ENCODE peak calls at places on chromosomes 3 and 15, in five cellular contexts. X is stomach, M is hepatocyte, H is lung, U is thoracic aorta. S is an unnamed sample. For H3K27me3, H3K36me3 and H3K4me1, the result is how much of the 10 kb centered on the place peaks cover.

GRCh38 chr15:80573614-80574013 is 121.5 kb upstream of the ABHD17C start:
- DNase-seq in M (no peak), H (no peak), X (no peak), U (no peak), S (no peak)

GRCh38 chr3:13874891-13875290 is 5.0 kb downstream of the WNT7A start:
- DNase-seq in X (no peak), U (no peak), H (no peak), M (no peak), S (no peak)

GRCh38 chr3:37154668-37155319 is 19.6 kb downstream of the LRRFIP2 start:
- DNase-seq in X (no peak), M (no peak), U (no peak), H (no peak), S (no peak)

GRCh38 chr3:187014417-187014864 is 84.1 kb downstream of the ST6GAL1 start:
- DNase-seq in M (no peak), U (no peak), X (no peak), H (no peak), S (no peak)

GRCh38 chr3:114272271-114272670 is 21.6 kb upstream of the TIGIT start:
- DNase-seq in H (no peak), M (no peak), X (no peak), U (no peak), S (no peak)

GRCh38 chr3:148903022-148903442 is 37.9 kb downstream of the CPA3 start:
- DNase-seq in X (no peak), U (no peak), M (no peak), H (no peak), S (no peak)

GRCh38 chr3:45536316-45536715 is 58.2 kb upstream of the LIMD1 start:
- DNase-seq in M (no peak), X (no peak), H (no peak), U (no peak), S (no peak)

GRCh38 chr15:64009798-64010241 is 36.5 kb downstream of the DAPK2 start:
- DNase-seq in U (no peak), X (no peak), H (no peak), M (no peak), S (no peak)

GRCh38 chr3:156233875-156234274 is 113.5 kb downstream of the KCNAB1 start:
- DNase-seq in M (no peak), H (no peak), U (no peak), X (no peak), S (no peak)

GRCh38 chr3:122857019-122857418 is 62.1 kb downstream of the SLC49A4 start:
- DNase-seq in U (no peak), H (no peak), X (no peak), M (no peak), S (no peak)

GRCh38 chr3:60076307-60076706 is 1026.5 kb upstream of the CFAP20DC start:
- DNase-seq in M (no peak), H (no peak), U (no peak), X (no peak), S (no peak)

GRCh38 chr3:128480278-128480677 is 12.7 kb downstream of the GATA2 start:
- DNase-seq in H (no peak), M (no peak), U (no peak), X (no peak), S (peak)

GRCh38 chr3:69510481-69511031 is 124.7 kb upstream of the FRMD4B start:
- DNase-seq in M (no peak), H (no peak), X (no peak), U (no peak), S (no peak)

GRCh38 chr3:69807674-69808073 is 68.4 kb downstream of the MITF start:
- DNase-seq in M (no peak), U (no peak), X (no peak), H (no peak), S (no peak)

GRCh38 chr3:15205934-15206661 is at the start of gene CAPN7:
- DNase-seq in U (peak), M (peak), H (peak), X (peak), S (peak)

GRCh38 chr3:33032937-33033336 is 64.0 kb downstream of the GLB1 start:
- DNase-seq in H (no peak), X (no peak), U (no peak), M (no peak), S (no peak)

GRCh38 chr3:58661836-58662235 is 4.7 kb downstream of the FAM3D start:
- DNase-seq in U (no peak), H (no peak), M (no peak), X (no peak), S (no peak)

GRCh38 chr3:30984855-30985793 is 90.7 kb upstream of the GADL1 start:
- DNase-seq in U (no peak), M (no peak), H (no peak), X (no peak), S (no peak)

GRCh38 chr3:126270145-126270811 is 86.9 kb downstream of the KLF15 start:
- DNase-seq in M (no peak), U (peak), X (peak), H (peak), S (peak)

GRCh38 chr3:25661694-25662455 is 2.8 kb downstream of the TOP2B start:
- DNase-seq in H (no peak), X (no peak), M (no peak), U (no peak), S (no peak)

GRCh38 chr3:165507576-165507975 is 311.4 kb upstream of the SLITRK3 start:
- DNase-seq in U (no peak), X (no peak), M (no peak), H (no peak), S (no peak)

GRCh38 chr3:9781978-9782575 is 10.2 kb downstream of the TADA3 start:
- DNase-seq in X (no peak), U (no peak), M (no peak), H (no peak), S (no peak)

GRCh38 chr3:145972851-145973250 is 188.1 kb downstream of the PLOD2 start:
- DNase-seq in U (no peak), X (no peak), H (no peak), M (no peak), S (no peak)

GRCh38 chr3:146543461-146544012 is 870 bp downstream of the PLSCR1 start:
- DNase-seq in U (no peak), M (peak), X (no peak), H (no peak), S (no peak)

GRCh38 chr3:48084929-48085328 is 68.7 kb upstream of the MAP4 start:
- DNase-seq in M (no peak), H (no peak), X (no peak), U (no peak), S (no peak)

GRCh38 chr15:70318996-70319465 is 221.3 kb upstream of the TLE3 start:
- DNase-seq in X (no peak), U (no peak), H (no peak), M (peak), S (no peak)

GRCh38 chr3:13332158-13332557 is 88.0 kb downstream of the NUP210 start:
- DNase-seq in M (no peak), X (peak), U (no peak), H (no peak), S (no peak)

GRCh38 chr3:23735575-23736326 is 70.0 kb upstream of the UBE2E1 start:
- DNase-seq in X (no peak), H (no peak), U (no peak), M (peak), S (peak)

GRCh38 chr3:146218880-146219866 is 31.7 kb downstream of the PLSCR4 start:
- DNase-seq in U (no peak), M (peak), X (peak), H (no peak), S (no peak)

GRCh38 chr15:80979538-80980200 is 9.9 kb downstream of the MESD start:
- DNase-seq in U (no peak), H (no peak), X (no peak), M (no peak), S (no peak)

GRCh38 chr3:56952051-56952450 is 108.4 kb upstream of the SPATA12 start:
- DNase-seq in M (no peak), H (no peak), X (no peak), U (no peak), S (no peak)
- H3K27me3 ChIP-seq in M (under half), H (under half), X (under half), U (under half), S (under half)

GRCh38 chr15:86167816-86168215 is 88.1 kb downstream of the AGBL1 start:
- DNase-seq in X (no peak), H (no peak), M (no peak), U (no peak), S (no peak)
- H3K36me3 ChIP-seq in X (under half), H (under half), M (under half), U (under half), S (under half)

GRCh38 chr3:188915137-188915536 is 256.6 kb upstream of the TPRG1 start:
- DNase-seq in U (no peak), H (no peak), M (no peak), X (no peak), S (no peak)

GRCh38 chr3:188916934-188917391 is 254.8 kb upstream of the TPRG1 start:
- DNase-seq in M (no peak), X (no peak), U (no peak), H (no peak), S (no peak)

GRCh38 chr3:188913084-188913483 is 258.7 kb upstream of the TPRG1 start:
- DNase-seq in U (no peak), X (no peak), H (no peak), M (no peak), S (no peak)

GRCh38 chr3:188911033-188911850 is 260.5 kb upstream of the TPRG1 start:
- DNase-seq in U (no peak), H (no peak), X (no peak), M (no peak), S (no peak)

GRCh38 chr3:188914556-188914955 is 257.2 kb upstream of the TPRG1 start:
- DNase-seq in M (no peak), X (no peak), H (no peak), U (no peak), S (no peak)
- H3K4me1 ChIP-seq in M (under half), X (under half), H (under half), U (under half), S (under half)

GRCh38 chr15:60001642-60002527 is 2.2 kb upstream of the FOXB1 start:
- DNase-seq in H (no peak), M (no peak), U (no peak), X (no peak), S (no peak)
- H3K27me3 ChIP-seq in H (under half), M (half or more), U (half or more), X (half or more), S (half or more)

S was measured in left ventricle myocardium inferior.